ENCODE peak calls at places on chromosomes 11 and 22, in eight cellular contexts. C, T, F, L, A, E, R and D are unnamed samples.

GRCh38 chr11:86719781-86720463 is 47.5 kb upstream of the ME3 start:
- DNase-seq in C (peak; percentile 72), T (peak; percentile 97), F (no peak), L (no peak), A (peak; percentile 85), E (no peak), R (no peak), D (no peak)

GRCh38 chr11:110184974-110185597 is 91.9 kb downstream of the ZC3H12C start:
- DNase-seq in C (peak; percentile 57), T (peak; percentile 60), F (no peak), L (no peak), A (peak; percentile 83), E (no peak), R (no peak), D (no peak)

GRCh38 chr11:123292647-123293046 is 97.6 kb upstream of the CLMP start:
- DNase-seq in C (no peak), T (peak; percentile 12), F (no peak), L (no peak), A (no peak), E (no peak), R (no peak), D (no peak)

GRCh38 chr11:111792955-111793500 is 26.8 kb upstream of the PPP2R1B start:
- DNase-seq in C (no peak), T (no peak), F (no peak), L (no peak), A (no peak), E (no peak), R (no peak), D (no peak)

GRCh38 chr11:127996825-127997224 is 590.5 kb downstream of the ETS1 start:
- DNase-seq in C (no peak), T (peak; percentile 28), F (no peak), L (no peak), A (peak; percentile 60), E (no peak), R (no peak), D (no peak)

GRCh38 chr22:26139320-26139719 is 29.9 kb upstream of the SEZ6L start:
- DNase-seq in C (no peak), T (no peak), F (no peak), L (no peak), A (no peak), E (peak; percentile 44), R (no peak), D (no peak)

GRCh38 chr11:115959098-115959497 is 454.9 kb upstream of the CADM1 start:
- DNase-seq in C (no peak), T (no peak), F (no peak), L (no peak), A (no peak), E (no peak), R (no peak), D (no peak)

GRCh38 chr22:30212363-30212995 is 34.1 kb downstream of the LIF start:
- DNase-seq in C (peak; percentile 94), T (peak; percentile 94), F (peak; percentile 91), L (no peak), A (peak; percentile 95), E (no peak), R (no peak), D (no peak)

GRCh38 chr11:33910960-33911339 is 19.1 kb upstream of the LMO2 start:
- DNase-seq in C (no peak), T (no peak), F (no peak), L (no peak), A (no peak), E (no peak), R (no peak), D (no peak)

GRCh38 chr11:108733479-108734116 is 68.7 kb downstream of the DDX10 start:
- DNase-seq in C (peak; percentile 62), T (peak; percentile 57), F (no peak), L (no peak), A (peak; percentile 62), E (no peak), R (no peak), D (peak; percentile 4)

GRCh38 chr11:73982990-73983763 is 534 bp upstream of the UCP2 start:
- DNase-seq in C (peak; percentile 84), T (peak; percentile 79), F (peak; percentile 98), L (peak; percentile 94), A (peak; percentile 85), E (peak; percentile 94), R (peak; percentile 93), D (peak; percentile 73)

DNA sequence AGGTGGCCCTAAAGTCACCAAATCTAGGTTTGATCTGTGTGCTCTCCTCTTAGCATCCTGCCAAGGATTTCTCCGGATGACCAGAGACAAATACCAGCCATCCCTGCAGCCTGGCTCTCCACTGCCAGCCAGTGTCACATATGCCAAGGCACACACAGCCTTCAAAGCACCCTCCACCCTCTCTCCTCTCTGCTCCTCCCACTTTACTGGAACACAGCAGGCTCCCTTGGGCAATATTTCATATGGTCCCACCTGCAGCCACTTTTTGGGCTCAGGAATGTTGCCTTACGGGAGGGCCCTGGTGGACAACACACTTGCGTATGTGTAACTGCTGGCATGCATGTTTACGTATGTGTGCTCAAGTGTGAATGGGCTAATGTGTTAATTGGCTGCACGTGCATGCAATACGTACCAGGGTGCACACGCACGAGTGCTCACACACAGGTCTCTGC is 183.9 kb downstream of the CEP164 start:
- DNase-seq in C (no peak), T (no peak), F (no peak), L (no peak), A (no peak), E (no peak), R (no peak), D (no peak)
- H3K27ac ChIP-seq in C (no peak overlapping the region), T (no peak overlapping the region), F (no peak overlapping the region), L (no peak overlapping the region), A (no peak overlapping the region), E (no peak overlapping the region), R (no peak overlapping the region), D (no peak overlapping the region)

DNA sequence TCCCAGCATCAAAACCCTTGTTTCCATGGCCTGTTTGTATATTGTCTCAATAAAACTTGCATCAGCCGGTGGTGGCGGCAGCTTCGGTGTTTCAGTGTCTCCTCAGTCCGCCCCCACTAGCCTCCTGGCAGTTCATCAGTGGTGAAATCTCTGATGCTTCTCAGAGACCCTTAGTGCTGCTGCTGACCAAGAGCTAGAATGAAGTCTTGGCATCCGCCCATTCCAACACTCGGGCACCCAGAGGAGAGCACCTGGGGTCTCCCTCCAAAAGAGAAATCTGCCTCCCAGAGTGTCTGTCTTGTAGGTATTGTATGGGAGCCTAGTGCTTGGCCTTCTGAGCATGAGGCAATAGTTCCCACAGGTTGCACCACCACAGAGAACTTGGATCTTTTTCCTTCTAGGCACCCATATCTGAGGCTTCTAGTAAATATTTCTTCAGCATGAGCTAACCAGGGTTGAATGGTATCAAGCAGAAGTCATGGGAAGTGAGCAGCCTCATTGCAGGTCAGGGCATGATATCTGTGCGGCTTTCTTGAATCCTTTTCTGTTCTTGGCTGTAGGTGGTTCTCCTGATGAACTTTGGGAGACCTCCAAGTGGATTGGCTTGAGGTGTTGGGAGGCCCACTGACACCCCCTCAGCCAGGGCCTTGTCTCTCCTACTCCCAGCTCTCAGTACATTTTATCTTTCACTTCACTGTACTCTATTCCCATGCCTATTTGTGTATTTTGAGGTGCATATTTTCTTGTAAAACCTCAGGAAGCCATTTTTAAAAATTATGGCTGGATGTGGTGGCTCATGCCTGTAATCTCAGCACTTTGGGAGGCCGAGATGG is 13.2 kb upstream of the AIFM3 start:
- DNase-seq in C (no peak), T (peak; percentile 96), F (no peak), L (no peak), A (peak; percentile 47), E (no peak), R (no peak), D (no peak)
- H3K27ac ChIP-seq in C (no peak overlapping the region), T (peak overlapping the region; percentile 64), F (no peak overlapping the region), L (no peak overlapping the region), A (peak overlapping the region; percentile 50), E (no peak overlapping the region), R (no peak overlapping the region), D (no peak overlapping the region)

DNA sequence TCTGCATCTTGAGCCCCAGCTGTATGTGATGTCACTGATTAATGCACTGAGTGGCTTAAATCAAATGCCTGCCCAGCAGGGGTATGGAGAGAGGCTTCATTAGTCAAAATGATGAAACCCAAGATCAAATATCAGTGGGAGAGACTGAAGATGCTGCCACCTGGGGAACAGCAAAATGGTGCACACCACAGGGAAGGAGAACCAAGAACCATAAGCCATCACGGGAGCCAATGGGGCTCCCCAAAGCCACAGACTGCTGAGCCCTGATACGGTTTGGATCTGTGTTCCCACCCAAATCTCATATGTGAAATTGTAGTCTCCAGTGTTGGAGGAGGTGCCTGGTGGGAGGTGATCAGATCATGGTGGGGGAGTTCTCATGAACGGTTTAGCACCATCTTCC is 85.6 kb downstream of the CTTN start:
- DNase-seq in C (no peak), T (no peak), F (no peak), L (no peak), A (no peak), E (no peak), R (no peak), D (no peak)
- H3K27ac ChIP-seq in C (no peak overlapping the region), T (no peak overlapping the region), F (no peak overlapping the region), L (no peak overlapping the region), A (no peak overlapping the region), E (no peak overlapping the region), R (no peak overlapping the region), D (no peak overlapping the region)

GRCh38 chr22:43167001-43167589 is 15.7 kb downstream of the TSPO start:
- DNase-seq in C (no peak), T (no peak), F (no peak), L (no peak), A (no peak), E (no peak), R (no peak), D (no peak)

GRCh38 chr22:43170131-43170480 is 16.8 kb downstream of the TTLL12 start:
- DNase-seq in C (no peak), T (no peak), F (no peak), L (no peak), A (no peak), E (no peak), R (no peak), D (no peak)

GRCh38 chr22:43169310-43170130 is 17.4 kb downstream of the TTLL12 start:
- DNase-seq in C (no peak), T (no peak), F (no peak), L (no peak), A (no peak), E (no peak), R (no peak), D (no peak)

GRCh38 chr22:43166132-43166930 is 15.0 kb downstream of the TSPO start:
- DNase-seq in C (no peak), T (no peak), F (no peak), L (no peak), A (no peak), E (no peak), R (no peak), D (no peak)

DNA sequence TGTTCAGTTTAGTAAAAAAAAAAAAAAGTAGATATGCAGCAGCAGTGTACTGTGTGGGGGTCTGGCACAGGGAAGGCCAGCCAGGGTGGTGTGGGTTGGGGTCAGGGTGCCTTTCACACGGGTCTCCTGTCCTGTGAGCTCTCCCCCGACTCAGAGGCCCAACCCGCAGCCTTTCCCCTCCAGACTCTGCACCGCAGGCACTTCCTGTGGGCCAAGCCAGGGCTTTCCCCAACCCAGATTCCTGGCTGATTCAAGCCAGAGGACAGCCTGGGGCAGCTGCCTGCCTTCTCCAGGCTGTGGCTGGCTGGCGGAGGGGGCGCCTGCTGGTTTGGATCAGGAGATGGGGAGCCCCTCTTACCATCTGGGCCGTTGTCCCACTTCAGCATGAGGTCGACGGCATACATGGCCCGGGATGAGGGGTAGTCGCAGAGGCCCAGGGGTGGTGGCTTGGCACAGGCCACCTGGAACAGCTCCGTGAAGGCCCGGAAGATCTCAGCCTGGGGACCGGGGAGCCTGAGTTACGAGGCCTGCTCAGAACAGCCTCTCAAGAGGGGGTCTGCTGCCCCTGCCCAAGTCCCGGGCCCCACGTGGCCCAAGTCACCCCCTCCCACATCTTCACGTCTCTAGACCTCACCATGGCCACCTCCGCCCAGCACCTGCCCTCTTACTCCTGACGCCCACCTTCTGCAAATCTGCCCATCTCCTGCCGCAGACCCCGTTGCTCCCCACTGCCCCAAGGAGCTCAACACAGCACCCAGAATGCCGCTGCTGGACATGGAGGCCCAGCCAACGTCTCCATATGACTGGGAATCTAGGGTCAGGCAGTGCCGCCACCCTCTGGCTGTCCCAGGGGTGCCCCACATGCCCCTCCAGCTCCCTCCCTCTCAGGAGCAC is 17.3 kb downstream of the TSPO start:
- DNase-seq in C (peak; percentile 55), T (peak; percentile 29), F (peak; percentile 60), L (no peak), A (peak; percentile 32), E (no peak), R (no peak), D (no peak)
- H3K27ac ChIP-seq in C (peak overlapping the region; percentile 47), T (no peak overlapping the region), F (no peak overlapping the region), L (no peak overlapping the region), A (no peak overlapping the region), E (no peak overlapping the region), R (no peak overlapping the region), D (no peak overlapping the region)